ENCODE peak calls at places on chromosomes 16 and 17, in ten cellular contexts. One of them, this sample, is unnamed.

GRCh38 chr16:79589495-79590134 is 10.9 kb downstream of the MAF start:
- DNase-seq in fibroblast of lung: no peak
- DNase-seq in tibial artery: no peak
- DNase-seq in IMR-90: no peak
- DNase-seq in lung: no peak
- DNase-seq in heart right ventricle: no peak
- DNase-seq in A549: no peak
- DNase-seq in GM23338: peak; percentile 68
- DNase-seq in cardiac muscle cell: no peak
- DNase-seq in SK-N-SH: no peak
- DNase-seq in this sample: no peak

GRCh38 chr16:81650982-81651562 is 128.0 kb upstream of the PLCG2 start:
- DNase-seq in fibroblast of lung: peak; percentile 54
- DNase-seq in tibial artery: no peak
- DNase-seq in IMR-90: no peak
- DNase-seq in lung: peak; percentile 37
- DNase-seq in heart right ventricle: peak; percentile 87
- DNase-seq in A549: no peak
- DNase-seq in GM23338: peak; percentile 55
- DNase-seq in cardiac muscle cell: peak; percentile 79
- DNase-seq in SK-N-SH: no peak
- DNase-seq in this sample: no peak

GRCh38 chr17:58710948-58711552 is 18.6 kb downstream of the RAD51C start:
- DNase-seq in fibroblast of lung: peak; percentile 41
- DNase-seq in tibial artery: no peak
- DNase-seq in IMR-90: peak; percentile 69
- DNase-seq in lung: peak; percentile 35
- DNase-seq in heart right ventricle: peak; percentile 21
- DNase-seq in A549: no peak
- DNase-seq in GM23338: peak; percentile 90
- DNase-seq in cardiac muscle cell: peak; percentile 79
- DNase-seq in SK-N-SH: peak; percentile 49
- DNase-seq in this sample: no peak

GRCh38 chr17:80785477-80786178 is 206.0 kb upstream of the CHMP6 start:
- DNase-seq in fibroblast of lung: peak; percentile 26
- DNase-seq in tibial artery: peak; percentile 49
- DNase-seq in IMR-90: no peak
- DNase-seq in lung: peak; percentile 55
- DNase-seq in heart right ventricle: no peak
- DNase-seq in A549: no peak
- DNase-seq in GM23338: no peak
- DNase-seq in cardiac muscle cell: no peak
- DNase-seq in SK-N-SH: no peak
- DNase-seq in this sample: no peak

GRCh38 chr16:89452925-89453324 is 37.4 kb downstream of the ANKRD11 start:
- DNase-seq in fibroblast of lung: no peak
- DNase-seq in tibial artery: no peak
- DNase-seq in IMR-90: no peak
- DNase-seq in lung: no peak
- DNase-seq in heart right ventricle: no peak
- DNase-seq in A549: no peak
- DNase-seq in GM23338: no peak
- DNase-seq in cardiac muscle cell: no peak
- DNase-seq in SK-N-SH: no peak
- DNase-seq in this sample: no peak

GRCh38 chr17:47275245-47275984 is 21.8 kb downstream of the ITGB3 start:
- DNase-seq in fibroblast of lung: peak; percentile 92
- DNase-seq in tibial artery: peak; percentile 97
- DNase-seq in IMR-90: peak; percentile 84
- DNase-seq in lung: peak; percentile 56
- DNase-seq in heart right ventricle: peak; percentile 89
- DNase-seq in A549: no peak
- DNase-seq in GM23338: peak; percentile 71
- DNase-seq in cardiac muscle cell: peak; percentile 89
- DNase-seq in SK-N-SH: peak; percentile 93
- DNase-seq in this sample: no peak

GRCh38 chr16:51763072-51763658 is 612.1 kb upstream of the SALL1 start:
- DNase-seq in fibroblast of lung: no peak
- DNase-seq in tibial artery: no peak
- DNase-seq in IMR-90: no peak
- DNase-seq in lung: no peak
- DNase-seq in heart right ventricle: no peak
- DNase-seq in A549: no peak
- DNase-seq in GM23338: peak; percentile 62
- DNase-seq in cardiac muscle cell: no peak
- DNase-seq in SK-N-SH: no peak
- DNase-seq in this sample: no peak

GRCh38 chr16:87383522-87384161 is at the start of gene FBXO31:
- DNase-seq in fibroblast of lung: peak; percentile 90
- DNase-seq in tibial artery: peak; percentile 91
- DNase-seq in IMR-90: peak; percentile 94
- DNase-seq in lung: peak; percentile 84
- DNase-seq in heart right ventricle: peak; percentile 84
- DNase-seq in A549: peak; percentile 67
- DNase-seq in GM23338: peak; percentile 93
- DNase-seq in cardiac muscle cell: peak; percentile 92
- DNase-seq in SK-N-SH: peak; percentile 95
- DNase-seq in this sample: peak; percentile 95

DNA sequence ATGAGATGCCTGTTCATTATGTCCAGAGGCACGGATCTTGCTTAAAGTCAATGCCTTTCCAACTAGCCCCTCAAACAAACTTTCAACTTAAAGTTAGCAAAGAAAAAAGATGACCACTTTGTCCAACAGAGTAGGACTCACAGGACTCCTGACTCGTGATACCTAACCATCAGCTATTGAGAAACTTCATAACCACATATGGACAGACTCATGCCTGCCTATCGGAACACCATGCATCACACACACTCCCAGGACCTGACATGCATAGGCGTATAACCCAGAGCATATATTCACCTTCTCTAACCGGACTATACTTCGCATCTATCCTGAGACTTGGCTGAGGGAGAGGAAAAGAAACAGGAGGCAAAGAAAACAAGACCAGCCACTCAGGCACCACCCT is 2.3 kb downstream of the PIP4K2B start:
- DNase-seq in fibroblast of lung: peak; percentile 23
- DNase-seq in tibial artery: no peak
- DNase-seq in IMR-90: peak; percentile 55
- DNase-seq in lung: no peak
- DNase-seq in heart right ventricle: no peak
- DNase-seq in A549: no peak
- DNase-seq in GM23338: no peak
- DNase-seq in cardiac muscle cell: peak; percentile 17
- DNase-seq in SK-N-SH: no peak
- DNase-seq in this sample: no peak
- H3K27ac ChIP-seq in fibroblast of lung: no peak overlapping the region
- H3K27ac ChIP-seq in tibial artery: peak overlapping the region; percentile 98
- H3K27ac ChIP-seq in IMR-90: no peak overlapping the region
- H3K27ac ChIP-seq in lung: no peak overlapping the region
- H3K27ac ChIP-seq in heart right ventricle: peak overlapping the region; percentile 14
- H3K27ac ChIP-seq in A549: no peak overlapping the region
- H3K27ac ChIP-seq in GM23338: no peak overlapping the region
- H3K27ac ChIP-seq in cardiac muscle cell: no peak overlapping the region
- H3K27ac ChIP-seq in SK-N-SH: no peak overlapping the region
- H3K27ac ChIP-seq in this sample: no peak overlapping the region

GRCh38 chr17:62653831-62654829 is 26.7 kb downstream of the MRC2 start:
- DNase-seq in fibroblast of lung: peak; percentile 52
- DNase-seq in tibial artery: peak; percentile 74
- DNase-seq in IMR-90: peak; percentile 38
- DNase-seq in lung: peak; percentile 56
- DNase-seq in heart right ventricle: peak; percentile 76
- DNase-seq in A549: no peak
- DNase-seq in GM23338: no peak
- DNase-seq in cardiac muscle cell: peak; percentile 66
- DNase-seq in SK-N-SH: peak; percentile 88
- DNase-seq in this sample: no peak

GRCh38 chr17:62653002-62653830 is 25.7 kb downstream of the MRC2 start:
- DNase-seq in fibroblast of lung: peak; percentile 57
- DNase-seq in tibial artery: peak; percentile 80
- DNase-seq in IMR-90: peak; percentile 31
- DNase-seq in lung: peak; percentile 74
- DNase-seq in heart right ventricle: peak; percentile 70
- DNase-seq in A549: peak; percentile 94
- DNase-seq in GM23338: peak; percentile 93
- DNase-seq in cardiac muscle cell: peak; percentile 48
- DNase-seq in SK-N-SH: peak; percentile 97
- DNase-seq in this sample: no peak

GRCh38 chr17:62657664-62658063 is 30.2 kb downstream of the MRC2 start:
- DNase-seq in fibroblast of lung: no peak
- DNase-seq in tibial artery: peak; percentile 45
- DNase-seq in IMR-90: no peak
- DNase-seq in lung: no peak
- DNase-seq in heart right ventricle: no peak
- DNase-seq in A549: no peak
- DNase-seq in GM23338: no peak
- DNase-seq in cardiac muscle cell: no peak
- DNase-seq in SK-N-SH: peak; percentile 24
- DNase-seq in this sample: no peak

GRCh38 chr17:62658136-62658535 is 30.7 kb downstream of the MRC2 start:
- DNase-seq in fibroblast of lung: no peak
- DNase-seq in tibial artery: peak; percentile 53
- DNase-seq in IMR-90: no peak
- DNase-seq in lung: no peak
- DNase-seq in heart right ventricle: no peak
- DNase-seq in A549: no peak
- DNase-seq in GM23338: no peak
- DNase-seq in cardiac muscle cell: no peak
- DNase-seq in SK-N-SH: no peak
- DNase-seq in this sample: no peak

DNA sequence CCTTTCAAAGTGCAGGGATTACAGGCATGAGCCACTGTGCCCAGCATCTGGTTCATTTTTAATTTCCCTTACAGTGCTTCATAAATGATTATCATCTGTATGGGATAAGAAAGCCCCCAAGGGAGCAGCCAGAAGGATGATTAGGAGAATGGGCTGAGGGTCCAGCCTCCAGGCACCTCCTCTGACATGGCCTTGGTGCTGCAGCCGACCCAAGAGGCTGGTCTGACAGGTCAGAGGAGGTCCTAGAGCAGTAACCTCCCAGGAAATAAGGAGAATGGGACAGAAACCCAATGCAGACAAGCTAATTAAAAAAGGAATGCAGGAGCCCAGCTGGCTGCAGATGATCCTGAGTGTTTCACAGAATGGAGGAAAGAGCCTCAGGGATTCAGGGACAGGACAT is 29.0 kb downstream of the MRC2 start:
- DNase-seq in fibroblast of lung: no peak
- DNase-seq in tibial artery: no peak
- DNase-seq in IMR-90: no peak
- DNase-seq in lung: no peak
- DNase-seq in heart right ventricle: no peak
- DNase-seq in A549: no peak
- DNase-seq in GM23338: no peak
- DNase-seq in cardiac muscle cell: no peak
- DNase-seq in SK-N-SH: no peak
- DNase-seq in this sample: no peak
- H3K27ac ChIP-seq in fibroblast of lung: no peak overlapping the region
- H3K27ac ChIP-seq in tibial artery: no peak overlapping the region
- H3K27ac ChIP-seq in IMR-90: no peak overlapping the region
- H3K27ac ChIP-seq in lung: no peak overlapping the region
- H3K27ac ChIP-seq in heart right ventricle: no peak overlapping the region
- H3K27ac ChIP-seq in A549: no peak overlapping the region
- H3K27ac ChIP-seq in GM23338: no peak overlapping the region
- H3K27ac ChIP-seq in cardiac muscle cell: no peak overlapping the region
- H3K27ac ChIP-seq in SK-N-SH: no peak overlapping the region
- H3K27ac ChIP-seq in this sample: no peak overlapping the region

DNA sequence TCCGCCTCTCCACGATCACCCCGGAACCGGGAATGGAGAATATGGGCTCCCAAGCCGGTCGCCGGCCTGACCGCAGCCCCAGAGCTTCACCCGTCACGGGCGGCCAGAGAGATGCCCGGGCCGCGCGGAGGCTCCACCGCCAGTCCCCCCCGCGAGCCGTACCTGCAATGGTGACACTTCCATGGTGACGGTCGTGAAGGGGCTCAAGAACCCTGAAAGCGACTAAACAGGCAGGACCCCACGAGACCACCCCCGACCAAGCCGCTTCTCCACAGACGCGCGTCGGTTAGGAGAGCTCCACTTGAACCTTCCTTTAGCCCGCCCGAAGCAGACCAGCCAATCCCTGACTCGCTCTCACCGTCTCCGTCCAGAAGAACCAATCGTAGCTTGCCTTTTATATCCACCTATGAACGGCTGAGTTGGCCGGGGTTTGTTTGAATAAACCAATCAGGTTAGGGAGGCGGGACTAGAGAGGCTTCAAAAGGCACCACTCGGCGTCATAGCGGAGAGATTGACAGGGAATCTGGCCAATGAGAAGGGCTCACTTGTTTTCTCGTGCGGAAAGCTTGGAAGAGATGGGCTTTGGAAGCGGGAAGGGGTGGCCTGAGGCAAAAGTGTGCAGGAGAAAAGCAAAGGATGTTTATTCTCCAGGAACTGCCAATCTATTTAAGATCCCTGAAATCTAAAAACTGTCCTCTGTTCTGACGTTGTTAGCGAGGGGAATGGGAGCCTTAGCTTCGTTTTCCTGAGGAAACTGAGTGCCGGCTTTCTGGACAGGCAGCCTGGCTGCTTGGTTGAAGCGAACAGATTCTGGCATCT is at the start of gene TOP2A:
- DNase-seq in fibroblast of lung: peak; percentile 99
- DNase-seq in tibial artery: peak; percentile 98
- DNase-seq in IMR-90: peak; percentile 100
- DNase-seq in lung: peak; percentile 99
- DNase-seq in heart right ventricle: peak; percentile 100
- DNase-seq in A549: peak; percentile 100
- DNase-seq in GM23338: peak; percentile 100
- DNase-seq in cardiac muscle cell: peak; percentile 100
- DNase-seq in SK-N-SH: peak; percentile 97
- DNase-seq in this sample: peak; percentile 94
- H3K27ac ChIP-seq in fibroblast of lung: peak within 1 kb of the TSS; percentile 86
- H3K27ac ChIP-seq in tibial artery: peak within 1 kb of the TSS; percentile 59
- H3K27ac ChIP-seq in IMR-90: peak within 1 kb of the TSS; percentile 31
- H3K27ac ChIP-seq in lung: no peak within 1 kb of the TSS
- H3K27ac ChIP-seq in heart right ventricle: peak within 1 kb of the TSS; percentile 52
- H3K27ac ChIP-seq in A549: peak within 1 kb of the TSS; percentile 92
- H3K27ac ChIP-seq in GM23338: no peak within 1 kb of the TSS
- H3K27ac ChIP-seq in cardiac muscle cell: peak within 1 kb of the TSS; percentile 63
- H3K27ac ChIP-seq in SK-N-SH: peak within 1 kb of the TSS; percentile 81
- H3K27ac ChIP-seq in this sample: no peak within 1 kb of the TSS

GRCh38 chr17:57373071-57373470 is 116.7 kb downstream of the MSI2 start:
- DNase-seq in fibroblast of lung: no peak
- DNase-seq in tibial artery: no peak
- DNase-seq in IMR-90: no peak
- DNase-seq in lung: no peak
- DNase-seq in heart right ventricle: no peak
- DNase-seq in A549: no peak
- DNase-seq in GM23338: no peak
- DNase-seq in cardiac muscle cell: no peak
- DNase-seq in SK-N-SH: no peak
- DNase-seq in this sample: no peak

GRCh38 chr17:57375770-57376181 is 119.5 kb downstream of the MSI2 start:
- DNase-seq in fibroblast of lung: peak; percentile 69
- DNase-seq in tibial artery: no peak
- DNase-seq in IMR-90: no peak
- DNase-seq in lung: no peak
- DNase-seq in heart right ventricle: no peak
- DNase-seq in A549: no peak
- DNase-seq in GM23338: no peak
- DNase-seq in cardiac muscle cell: no peak
- DNase-seq in SK-N-SH: no peak
- DNase-seq in this sample: no peak

GRCh38 chr17:57377094-57377493 is 120.8 kb downstream of the MSI2 start:
- DNase-seq in fibroblast of lung: no peak
- DNase-seq in tibial artery: no peak
- DNase-seq in IMR-90: no peak
- DNase-seq in lung: no peak
- DNase-seq in heart right ventricle: no peak
- DNase-seq in A549: peak; percentile 59
- DNase-seq in GM23338: no peak
- DNase-seq in cardiac muscle cell: no peak
- DNase-seq in SK-N-SH: no peak
- DNase-seq in this sample: no peak

GRCh38 chr17:57373756-57374155 is 117.4 kb downstream of the MSI2 start:
- DNase-seq in fibroblast of lung: no peak
- DNase-seq in tibial artery: no peak
- DNase-seq in IMR-90: no peak
- DNase-seq in lung: no peak
- DNase-seq in heart right ventricle: no peak
- DNase-seq in A549: no peak
- DNase-seq in GM23338: no peak
- DNase-seq in cardiac muscle cell: no peak
- DNase-seq in SK-N-SH: no peak
- DNase-seq in this sample: no peak

DNA sequence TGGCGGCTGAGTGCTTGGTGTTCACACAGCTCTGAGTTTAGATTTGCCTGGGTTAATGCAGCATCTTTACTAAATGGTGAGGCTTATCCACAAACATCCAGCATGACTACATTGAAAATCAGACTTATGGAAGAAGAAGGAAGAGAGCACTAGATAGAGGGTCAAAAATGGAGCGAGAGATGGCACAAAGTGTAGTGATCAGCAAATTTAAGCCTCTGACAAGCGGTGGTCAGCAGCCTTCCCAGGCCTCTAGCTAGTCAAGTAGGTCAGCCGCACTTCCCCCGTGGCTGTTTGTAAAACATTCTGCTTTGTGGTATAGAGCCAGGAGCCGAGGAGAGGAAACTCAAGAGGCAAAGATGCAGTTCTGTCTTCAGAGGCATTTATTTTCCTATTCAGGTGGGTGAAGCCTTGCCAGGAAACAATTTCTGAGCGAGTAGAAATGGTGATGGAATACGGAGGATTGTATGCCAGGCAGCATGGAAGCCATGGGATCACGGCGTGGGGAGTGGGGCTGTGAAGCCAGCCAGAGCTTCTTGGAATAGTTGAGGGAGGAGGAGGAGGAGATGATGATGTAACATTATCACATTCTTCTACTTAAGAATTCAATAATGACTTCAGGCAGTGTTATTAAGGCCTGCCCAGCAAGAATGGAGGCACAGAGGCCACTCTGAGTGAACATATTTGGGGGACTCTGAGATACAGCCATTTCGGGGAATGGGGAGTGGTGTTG is 118.9 kb downstream of the MSI2 start:
- DNase-seq in fibroblast of lung: peak; percentile 62
- DNase-seq in tibial artery: no peak
- DNase-seq in IMR-90: no peak
- DNase-seq in lung: no peak
- DNase-seq in heart right ventricle: no peak
- DNase-seq in A549: no peak
- DNase-seq in GM23338: no peak
- DNase-seq in cardiac muscle cell: peak; percentile 51
- DNase-seq in SK-N-SH: no peak
- DNase-seq in this sample: no peak
- H3K27ac ChIP-seq in fibroblast of lung: no peak overlapping the region
- H3K27ac ChIP-seq in tibial artery: no peak overlapping the region
- H3K27ac ChIP-seq in IMR-90: no peak overlapping the region
- H3K27ac ChIP-seq in lung: no peak overlapping the region
- H3K27ac ChIP-seq in heart right ventricle: no peak overlapping the region
- H3K27ac ChIP-seq in A549: peak overlapping the region; percentile 89
- H3K27ac ChIP-seq in GM23338: no peak overlapping the region
- H3K27ac ChIP-seq in cardiac muscle cell: peak overlapping the region; percentile 14
- H3K27ac ChIP-seq in SK-N-SH: peak overlapping the region; percentile 29
- H3K27ac ChIP-seq in this sample: no peak overlapping the region

This sample was measured in caudate nucleus.